ENCODE peak calls at places on chromosomes 12 and 14, in seven cellular contexts. One of them, this sample, is unnamed.
A peak's percentile ranks its signal among the peaks of the same experiment; 100 is the strongest.

GRCh38 chr12:8992086-8992409 is 2.7 kb downstream of the KLRG1 start:
- DNase-seq in SK-N-SH: no peak
- DNase-seq in K562: no peak
- DNase-seq in HepG2: no peak
- DNase-seq in HCT116: no peak
- DNase-seq in H1: no peak
- DNase-seq in GM12878: no peak
- DNase-seq in this sample: no peak

GRCh38 chr12:65593206-65593833 is 231.0 kb upstream of the HMGA2 start:
- DNase-seq in SK-N-SH: no peak
- DNase-seq in K562: no peak
- DNase-seq in HepG2: no peak
- DNase-seq in HCT116: no peak
- DNase-seq in H1: no peak
- DNase-seq in GM12878: no peak
- DNase-seq in this sample: no peak

GRCh38 chr12:61536525-61536924 is 723.7 kb upstream of the USP15 start:
- DNase-seq in SK-N-SH: no peak
- DNase-seq in K562: no peak
- DNase-seq in HepG2: no peak
- DNase-seq in HCT116: no peak
- DNase-seq in H1: no peak
- DNase-seq in GM12878: no peak
- DNase-seq in this sample: no peak

GRCh38 chr14:71049435-71050147 is 142.3 kb downstream of the PCNX1 start:
- DNase-seq in SK-N-SH: peak; percentile 3
- DNase-seq in K562: no peak
- DNase-seq in HepG2: no peak
- DNase-seq in HCT116: no peak
- DNase-seq in H1: no peak
- DNase-seq in GM12878: no peak
- DNase-seq in this sample: no peak

GRCh38 chr12:115570271-115570777 is 707.2 kb downstream of the MED13L start:
- DNase-seq in SK-N-SH: peak; percentile 72
- DNase-seq in K562: no peak
- DNase-seq in HepG2: no peak
- DNase-seq in HCT116: no peak
- DNase-seq in H1: no peak
- DNase-seq in GM12878: no peak
- DNase-seq in this sample: peak; percentile 55

GRCh38 chr14:46008348-46008747 is 643.2 kb downstream of the RPL10L start:
- DNase-seq in SK-N-SH: no peak
- DNase-seq in K562: no peak
- DNase-seq in HepG2: no peak
- DNase-seq in HCT116: no peak
- DNase-seq in H1: no peak
- DNase-seq in GM12878: no peak
- DNase-seq in this sample: no peak

GRCh38 chr14:24372701-24373416 is 4.9 kb downstream of the NFATC4 start:
- DNase-seq in SK-N-SH: peak; percentile 44
- DNase-seq in K562: no peak
- DNase-seq in HepG2: no peak
- DNase-seq in HCT116: no peak
- DNase-seq in H1: no peak
- DNase-seq in GM12878: no peak
- DNase-seq in this sample: no peak

GRCh38 chr14:101600891-101601602 is 39.8 kb downstream of the DIO3 start:
- DNase-seq in SK-N-SH: no peak
- DNase-seq in K562: no peak
- DNase-seq in HepG2: no peak
- DNase-seq in HCT116: no peak
- DNase-seq in H1: no peak
- DNase-seq in GM12878: no peak
- DNase-seq in this sample: no peak

GRCh38 chr12:89863332-89863938 is 154.8 kb upstream of the ATP2B1 start:
- DNase-seq in SK-N-SH: no peak
- DNase-seq in K562: no peak
- DNase-seq in HepG2: no peak
- DNase-seq in HCT116: no peak
- DNase-seq in H1: no peak
- DNase-seq in GM12878: peak; percentile 72
- DNase-seq in this sample: no peak

GRCh38 chr14:79638647-79639266 is 572.5 kb downstream of the DIO2 start:
- DNase-seq in SK-N-SH: no peak
- DNase-seq in K562: no peak
- DNase-seq in HepG2: no peak
- DNase-seq in HCT116: no peak
- DNase-seq in H1: no peak
- DNase-seq in GM12878: no peak
- DNase-seq in this sample: no peak
- TF ChIP-seq JUND in SK-N-SH: no peak
- TF ChIP-seq JUND in K562: no peak
- TF ChIP-seq JUND in HepG2: no peak
- TF ChIP-seq JUND in HCT116: no peak
- TF ChIP-seq JUND in H1: no peak
- TF ChIP-seq JUND in GM12878: no peak
- TF ChIP-seq JUND in this sample: no peak

GRCh38 chr14:35193161-35193560 is 70.8 kb downstream of the PRORP start:
- DNase-seq in SK-N-SH: no peak
- DNase-seq in K562: no peak
- DNase-seq in HepG2: no peak
- DNase-seq in HCT116: no peak
- DNase-seq in H1: no peak
- DNase-seq in GM12878: no peak
- DNase-seq in this sample: no peak

DNA sequence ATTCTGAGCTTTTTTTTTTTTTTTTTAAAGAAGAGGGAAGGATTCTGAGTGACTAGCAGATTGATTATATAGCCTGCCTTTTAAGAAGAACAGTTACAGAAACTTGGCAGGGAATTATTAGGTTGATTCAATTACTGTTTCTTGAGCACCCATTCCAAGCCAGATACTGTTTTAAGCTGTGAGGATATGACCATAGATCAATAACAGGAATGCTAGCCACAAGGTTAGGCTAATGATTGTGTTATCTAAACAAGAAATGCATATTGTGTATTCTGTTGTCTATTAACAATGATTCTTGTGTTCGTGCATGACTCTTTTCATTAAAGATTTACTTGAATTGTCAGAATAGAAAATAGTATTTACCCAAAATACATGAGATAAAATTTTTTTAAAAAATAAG is 67.1 kb downstream of the PRORP start:
- DNase-seq in SK-N-SH: no peak
- DNase-seq in K562: no peak
- DNase-seq in HepG2: peak; percentile 76
- DNase-seq in HCT116: no peak
- DNase-seq in H1: no peak
- DNase-seq in GM12878: no peak
- DNase-seq in this sample: no peak
- TF ChIP-seq JUND in SK-N-SH: no peak
- TF ChIP-seq JUND in K562: no peak
- TF ChIP-seq JUND in HepG2: no peak
- TF ChIP-seq JUND in HCT116: no peak
- TF ChIP-seq JUND in H1: no peak
- TF ChIP-seq JUND in GM12878: no peak
- TF ChIP-seq JUND in this sample: no peak

GRCh38 chr14:66708262-66708661 is 200.3 kb downstream of the GPHN start:
- DNase-seq in SK-N-SH: no peak
- DNase-seq in K562: no peak
- DNase-seq in HepG2: no peak
- DNase-seq in HCT116: no peak
- DNase-seq in H1: no peak
- DNase-seq in GM12878: no peak
- DNase-seq in this sample: no peak

GRCh38 chr14:66709292-66709691 is 201.3 kb downstream of the GPHN start:
- DNase-seq in SK-N-SH: no peak
- DNase-seq in K562: no peak
- DNase-seq in HepG2: peak; percentile 8
- DNase-seq in HCT116: peak; percentile 21
- DNase-seq in H1: no peak
- DNase-seq in GM12878: no peak
- DNase-seq in this sample: no peak
- TF ChIP-seq JUND in SK-N-SH: no peak
- TF ChIP-seq JUND in K562: no peak
- TF ChIP-seq JUND in HepG2: no peak
- TF ChIP-seq JUND in HCT116: peak; percentile 21
- TF ChIP-seq JUND in H1: no peak
- TF ChIP-seq JUND in GM12878: no peak
- TF ChIP-seq JUND in this sample: no peak

DNA sequence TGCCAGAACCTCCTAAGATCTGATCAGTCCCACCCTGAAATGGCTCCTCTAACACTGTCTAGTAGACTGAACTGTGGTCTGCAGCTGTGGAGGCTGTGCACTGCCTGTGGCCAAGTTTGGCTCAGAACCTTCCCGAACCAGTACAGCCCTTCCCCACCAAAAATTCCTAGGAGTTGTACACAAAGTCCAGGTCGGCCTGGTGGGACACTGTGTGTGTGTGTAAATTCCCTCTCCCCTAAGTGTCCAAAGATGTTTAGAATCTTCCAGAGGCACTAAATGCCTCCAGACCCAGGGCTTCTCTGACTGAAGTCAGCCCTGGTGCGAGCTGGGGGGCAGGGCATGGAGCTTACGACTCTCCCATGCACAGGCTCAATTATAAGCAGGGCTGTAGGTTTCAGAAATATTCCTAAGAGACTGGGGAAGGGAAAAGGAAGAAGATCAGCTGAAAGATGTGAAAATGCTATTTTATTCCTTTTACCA is 107.0 kb upstream of the ATF7IP start:
- DNase-seq in SK-N-SH: no peak
- DNase-seq in K562: no peak
- DNase-seq in HepG2: no peak
- DNase-seq in HCT116: no peak
- DNase-seq in H1: no peak
- DNase-seq in GM12878: no peak
- DNase-seq in this sample: no peak
- TF ChIP-seq JUND in SK-N-SH: no peak
- TF ChIP-seq JUND in K562: no peak
- TF ChIP-seq JUND in HepG2: no peak
- TF ChIP-seq JUND in HCT116: no peak
- TF ChIP-seq JUND in H1: no peak
- TF ChIP-seq JUND in GM12878: no peak
- TF ChIP-seq JUND in this sample: no peak

DNA sequence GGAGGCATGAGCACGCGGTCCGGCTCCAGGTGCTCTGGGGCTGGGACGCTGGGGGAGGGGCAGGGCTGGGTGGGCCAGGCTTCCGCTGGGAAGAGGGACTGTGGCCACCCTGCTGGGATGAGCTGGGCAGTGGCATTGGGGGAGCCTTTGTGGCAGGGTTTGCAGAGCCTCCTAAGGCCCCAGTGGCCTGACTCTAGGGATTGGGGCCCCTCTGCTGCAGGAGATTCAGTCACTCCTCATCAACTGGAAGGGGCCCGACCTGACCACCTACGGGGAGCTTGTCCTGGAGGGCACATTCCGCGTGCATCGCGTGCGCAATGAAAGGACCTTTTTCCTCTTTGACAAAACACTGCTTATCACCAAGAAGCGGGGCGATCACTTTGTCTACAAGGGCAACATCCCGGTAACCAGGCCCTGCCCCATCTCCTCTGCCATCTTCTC is 26.9 kb downstream of the PLEKHG3 start:
- DNase-seq in SK-N-SH: no peak
- DNase-seq in K562: no peak
- DNase-seq in HepG2: no peak
- DNase-seq in HCT116: no peak
- DNase-seq in H1: no peak
- DNase-seq in GM12878: no peak
- DNase-seq in this sample: no peak
- TF ChIP-seq JUND in SK-N-SH: no peak
- TF ChIP-seq JUND in K562: no peak
- TF ChIP-seq JUND in HepG2: no peak
- TF ChIP-seq JUND in HCT116: no peak
- TF ChIP-seq JUND in H1: no peak
- TF ChIP-seq JUND in GM12878: no peak
- TF ChIP-seq JUND in this sample: no peak

DNA sequence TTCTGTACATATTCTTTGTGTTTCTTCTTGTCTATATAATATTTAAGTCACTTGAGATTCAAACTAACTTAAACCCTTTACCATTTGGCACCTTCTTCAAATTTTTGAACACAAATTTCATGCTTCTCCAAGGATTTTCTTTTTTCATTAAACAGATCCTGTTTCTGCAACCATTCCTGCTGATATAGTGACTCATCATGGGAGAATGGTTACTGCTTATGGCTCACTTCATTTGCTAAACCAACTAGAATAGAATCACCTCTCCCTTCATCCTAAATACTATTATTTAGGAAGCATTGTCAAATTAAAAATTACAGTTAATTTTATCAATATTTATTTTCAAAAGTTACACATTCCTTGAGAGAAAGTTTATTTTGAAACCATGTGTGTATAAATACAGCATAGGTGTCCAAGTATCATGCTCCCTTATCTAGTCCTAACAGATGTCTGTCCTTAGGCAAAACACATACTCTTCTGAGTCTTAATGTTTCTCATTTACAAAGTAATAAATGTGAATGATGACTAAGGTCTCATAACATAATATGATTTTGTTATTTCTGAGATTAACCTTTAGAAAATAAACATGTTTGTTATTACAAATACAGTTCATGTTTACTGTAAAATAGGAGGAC is 40.7 kb downstream of the PLCZ1 start:
- DNase-seq in SK-N-SH: no peak
- DNase-seq in K562: no peak
- DNase-seq in HepG2: no peak
- DNase-seq in HCT116: no peak
- DNase-seq in H1: no peak
- DNase-seq in GM12878: no peak
- DNase-seq in this sample: no peak
- TF ChIP-seq JUND in SK-N-SH: peak; percentile 60
- TF ChIP-seq JUND in K562: no peak
- TF ChIP-seq JUND in HepG2: no peak
- TF ChIP-seq JUND in HCT116: no peak
- TF ChIP-seq JUND in H1: no peak
- TF ChIP-seq JUND in GM12878: no peak
- TF ChIP-seq JUND in this sample: no peak

GRCh38 chr12:53190108-53190729 is 9.5 kb upstream of the CSAD start:
- DNase-seq in SK-N-SH: peak; percentile 79
- DNase-seq in K562: peak; percentile 65
- DNase-seq in HepG2: peak; percentile 49
- DNase-seq in HCT116: peak; percentile 23
- DNase-seq in H1: peak; percentile 81
- DNase-seq in GM12878: no peak
- DNase-seq in this sample: peak; percentile 62
- TF ChIP-seq JUND in SK-N-SH: no peak
- TF ChIP-seq JUND in K562: no peak
- TF ChIP-seq JUND in HepG2: no peak
- TF ChIP-seq JUND in HCT116: no peak
- TF ChIP-seq JUND in H1: peak; percentile 74
- TF ChIP-seq JUND in GM12878: no peak
- TF ChIP-seq JUND in this sample: no peak

GRCh38 chr14:55446127-55446736 is 5.8 kb upstream of the TBPL2 start:
- DNase-seq in SK-N-SH: peak; percentile 75
- DNase-seq in K562: peak; percentile 81
- DNase-seq in HepG2: peak; percentile 64
- DNase-seq in HCT116: peak; percentile 76
- DNase-seq in H1: peak; percentile 75
- DNase-seq in GM12878: no peak
- DNase-seq in this sample: no peak
- TF ChIP-seq JUND in SK-N-SH: no peak
- TF ChIP-seq JUND in K562: no peak
- TF ChIP-seq JUND in HepG2: no peak
- TF ChIP-seq JUND in HCT116: no peak
- TF ChIP-seq JUND in H1: no peak
- TF ChIP-seq JUND in GM12878: no peak
- TF ChIP-seq JUND in this sample: no peak

This sample was measured in T47D.